ENCODE peak calls at places on chromosome X, in five cellular contexts. B is tibial nerve, A is heart left ventricle, M is suprapubic skin, K is transverse colon. G is an unnamed sample.

GRCh38 chrX:15158736-15159406 is 111.0 kb downstream of the ASB9 start:
- DNase-seq in A (no peak), K (no peak), M (no peak), B (no peak), G (no peak)

GRCh38 chrX:94058728-94059382 is 384.8 kb downstream of the FAM133A start:
- DNase-seq in A (no peak), M (no peak), B (no peak), K (no peak), G (peak; percentile 4)

GRCh38 chrX:21946925-21947641 is 6.6 kb downstream of the SMS start:
- DNase-seq in A (no peak), B (no peak), K (no peak), M (no peak), G (no peak)

GRCh38 chrX:65601530-65602281 is 65.7 kb upstream of the MSN start:
- DNase-seq in K (peak; percentile 73), A (peak; percentile 85), M (peak; percentile 76), B (peak; percentile 67), G (no peak)

GRCh38 chrX:128458888-128459287 is 406.7 kb upstream of the ACTRT1 start:
- DNase-seq in M (no peak), K (no peak), B (no peak), A (no peak), G (peak; percentile 7)

GRCh38 chrX:68978211-68978780 is 149.5 kb downstream of the EFNB1 start:
- DNase-seq in B (no peak), M (no peak), A (peak; percentile 30), K (no peak), G (no peak)

GRCh38 chrX:31832263-31832662 is 760.4 kb upstream of the FTHL17 start:
- DNase-seq in B (no peak), K (no peak), A (no peak), M (no peak), G (no peak)

GRCh38 chrX:71616672-71617529 is 1.4 kb downstream of the CXCR3 start:
- DNase-seq in A (no peak), K (peak; percentile 81), M (no peak), B (no peak), G (no peak)

GRCh38 chrX:154802838-154803410 is 2.4 kb downstream of the MPP1 start:
- DNase-seq in K (no peak), A (no peak), M (no peak), B (no peak), G (no peak)

DNA sequence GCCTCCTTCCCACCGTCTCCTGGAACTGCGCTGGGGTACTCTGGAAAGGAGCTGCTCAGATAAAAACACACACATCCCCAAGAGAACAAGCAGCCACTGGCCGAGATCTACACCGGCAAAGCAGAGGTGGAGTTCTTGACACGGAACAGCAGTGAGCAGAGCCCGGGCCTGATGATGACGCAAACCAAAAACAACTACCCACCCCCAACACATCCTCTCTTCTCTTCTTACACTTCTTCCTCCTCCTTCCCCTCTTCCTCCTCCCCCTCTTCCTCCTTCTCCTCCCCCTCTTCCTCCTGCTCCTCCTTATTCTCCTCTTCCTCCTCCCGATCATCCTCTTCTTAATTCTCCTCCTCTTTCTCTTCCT is 4.6 kb downstream of the PNMA5 start:
- DNase-seq in A (no peak), K (no peak), B (no peak), M (no peak), G (no peak)
- TF ChIP-seq POLR2A in A (no peak), K (no peak), B (no peak), M (no peak), G (no peak)

GRCh38 chrX:2451456-2452316 is 49.1 kb downstream of the DHRSX start:
- DNase-seq in M (no peak), K (no peak), A (no peak), B (no peak), G (no peak)

GRCh38 chrX:2449135-2449886 is 51.5 kb downstream of the DHRSX start:
- DNase-seq in K (no peak), M (no peak), A (no peak), B (no peak), G (no peak)

GRCh38 chrX:2452799-2453198 is 48.0 kb downstream of the DHRSX start:
- DNase-seq in B (no peak), K (no peak), A (no peak), M (no peak), G (no peak)

GRCh38 chrX:2450681-2451080 is 50.1 kb downstream of the DHRSX start:
- DNase-seq in A (no peak), K (no peak), B (no peak), M (no peak), G (no peak)

GRCh38 chrX:2452317-2452784 is 48.4 kb downstream of the DHRSX start:
- DNase-seq in K (no peak), B (no peak), M (no peak), A (no peak), G (no peak)
- TF ChIP-seq POLR2A in K (no peak), B (no peak), M (no peak), A (no peak), G (no peak)

DNA sequence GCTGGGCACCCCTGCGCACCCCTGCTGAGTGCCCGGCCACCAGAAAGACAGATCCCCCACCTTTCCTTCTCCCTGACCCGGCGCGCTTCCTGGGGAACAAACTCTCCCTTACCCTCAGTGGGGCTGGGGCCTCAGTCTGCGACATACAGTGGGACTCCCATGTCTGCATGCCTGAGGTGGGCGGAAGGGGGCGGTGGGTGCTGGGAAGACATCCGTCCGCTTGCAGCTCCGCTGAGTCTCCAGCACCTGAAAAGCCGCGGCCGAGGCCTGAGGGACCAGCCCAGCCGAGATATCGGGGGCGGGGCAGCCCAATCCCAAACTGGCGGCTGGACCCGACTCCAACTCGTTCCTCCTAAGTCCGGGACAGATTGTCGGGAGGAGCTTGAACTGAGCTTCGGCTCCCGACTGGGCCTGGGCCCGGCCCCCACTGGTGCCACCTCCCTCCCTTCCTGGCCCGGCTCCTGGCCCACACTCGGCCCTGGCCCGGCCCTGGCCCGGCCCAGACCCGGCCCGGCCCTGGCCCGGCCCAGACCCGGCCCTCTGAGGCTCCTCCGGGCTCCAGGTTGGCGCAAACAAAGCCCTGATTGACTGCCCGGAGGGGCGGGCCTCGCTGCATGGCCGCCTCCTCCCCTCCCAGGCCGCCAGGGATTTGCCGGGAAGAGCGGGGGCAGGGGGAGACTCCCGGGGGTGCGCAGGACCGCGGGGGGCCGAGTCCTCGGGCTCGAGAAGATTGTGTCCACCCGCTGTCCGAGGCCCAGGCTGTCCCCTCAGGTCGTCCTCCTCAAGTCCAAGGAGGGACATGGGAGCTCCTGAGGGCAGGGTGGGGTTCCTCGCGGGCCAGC is 878 bp upstream of the SLC16A2 start:
- DNase-seq in M (peak; percentile 80), K (peak; percentile 57), A (peak; percentile 75), B (peak; percentile 35), G (peak; percentile 66)
- TF ChIP-seq POLR2A in M (no peak), K (peak; percentile 20), A (peak; percentile 50), B (no peak), G (no peak)

GRCh38 chrX:129982300-129983246 is at the start of gene BCORL1:
- DNase-seq in A (peak; percentile 92), B (peak; percentile 82), M (peak; percentile 93), K (peak; percentile 91), G (peak; percentile 95)
- TF ChIP-seq POLR2A in A (peak; percentile 71), B (peak; percentile 63), M (peak; percentile 41), K (peak; percentile 87), G (peak; percentile 95)

GRCh38 chrX:101931494-101932248 is at the start of gene ZMAT1:
- DNase-seq in B (peak; percentile 89), M (peak; percentile 95), K (peak; percentile 92), A (peak; percentile 93), G (peak; percentile 62)
- TF ChIP-seq POLR2A in B (peak; percentile 77), M (peak; percentile 82), K (peak; percentile 89), A (peak; percentile 87), G (peak; percentile 89)

GRCh38 chrX:77894921-77895886 is at the start of gene MAGT1:
- DNase-seq in B (peak; percentile 80), A (peak; percentile 92), M (peak; percentile 95), K (peak; percentile 93), G (peak; percentile 57)
- TF ChIP-seq POLR2A in B (peak; percentile 43), A (peak; percentile 80), M (peak; percentile 83), K (peak; percentile 97), G (peak; percentile 83)

DNA sequence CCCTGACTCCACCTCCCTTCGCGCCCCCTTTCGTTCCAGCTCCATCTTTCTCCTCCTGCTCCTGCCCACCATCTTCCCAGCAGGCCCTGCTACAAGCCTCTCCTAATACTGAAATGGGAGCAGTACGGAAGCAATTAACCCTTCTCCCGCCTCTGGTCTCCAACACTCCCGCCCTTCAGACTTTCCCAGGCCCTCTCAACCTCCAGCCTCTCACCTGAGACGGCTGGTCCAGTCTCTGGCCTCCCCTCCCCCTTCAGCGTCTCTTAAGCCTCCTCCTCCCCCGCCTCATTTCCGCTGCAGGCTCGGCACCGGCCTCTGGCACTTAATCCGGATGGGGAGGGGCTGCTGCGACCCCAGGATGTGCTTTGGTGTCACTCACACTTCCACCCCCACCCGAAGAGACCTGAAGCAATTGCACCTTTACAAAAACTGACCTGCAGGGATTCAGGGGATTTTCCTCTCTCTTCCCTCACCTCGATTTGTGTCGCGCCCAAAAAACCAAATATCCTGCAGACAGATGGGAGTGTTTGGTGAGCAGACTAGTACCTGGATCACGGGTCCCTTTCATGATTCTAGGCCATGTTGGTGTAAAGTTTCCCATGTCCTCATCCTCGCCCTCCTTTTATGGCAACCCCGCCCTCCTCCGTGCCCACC is 657 bp downstream of the TCEAL8 start:
- DNase-seq in A (peak; percentile 59), B (no peak), K (peak; percentile 40), M (no peak), G (no peak)
- TF ChIP-seq POLR2A in A (no peak), B (no peak), K (no peak), M (no peak), G (no peak)

GRCh38 chrX:9352243-9352642 is 112.6 kb upstream of the TBL1X start:
- DNase-seq in B (no peak), K (no peak), M (no peak), A (no peak), G (no peak)
- TF ChIP-seq POLR2A in B (no peak), K (no peak), M (no peak), A (no peak), G (no peak)

GRCh38 chrX:103674531-103675454 is 11.7 kb downstream of the MORF4L2 start:
- DNase-seq in K (no peak), B (no peak), A (no peak), M (no peak), G (no peak)
- TF ChIP-seq POLR2A in K (no peak), B (no peak), A (no peak), M (no peak), G (no peak)

DNA sequence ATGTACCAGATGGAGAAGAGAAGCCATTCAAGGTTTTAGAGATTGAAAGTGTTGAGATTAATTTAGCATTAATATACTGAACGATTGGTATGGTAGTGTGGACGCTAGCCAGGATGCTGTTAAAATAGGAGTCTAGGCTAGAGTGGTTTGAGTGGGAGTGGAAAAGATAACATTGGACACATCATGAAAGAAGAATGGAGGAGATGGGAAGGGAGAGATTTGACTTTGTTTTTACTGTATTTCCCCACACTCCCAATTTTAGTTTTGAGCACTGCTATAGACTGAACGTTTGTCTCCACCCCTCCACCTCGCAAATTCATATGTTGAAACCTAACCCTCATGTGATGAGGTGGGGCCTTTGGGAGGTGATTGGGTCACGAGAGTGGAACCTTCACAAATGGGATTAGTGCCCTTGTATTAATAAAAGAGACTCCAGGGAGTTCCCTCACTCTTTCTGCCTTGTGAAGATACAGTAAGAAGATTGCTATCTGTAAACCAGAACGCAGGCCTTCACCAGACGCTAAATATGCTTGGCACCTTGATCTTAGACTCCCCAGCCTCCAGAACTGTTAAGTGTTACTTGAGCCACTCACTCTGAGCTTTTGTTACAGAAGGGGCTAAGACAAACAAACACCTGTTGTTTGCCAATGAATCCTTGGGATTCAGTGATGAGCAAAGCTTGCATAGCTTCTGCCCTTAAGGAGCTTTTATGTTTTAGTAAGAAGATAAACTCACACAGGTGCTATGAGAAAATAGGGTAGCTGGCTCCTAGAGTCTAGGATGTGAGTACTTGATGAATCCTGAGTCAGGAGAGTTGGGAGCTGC is 25.8 kb downstream of the USP9X start:
- DNase-seq in A (no peak), K (no peak), B (no peak), M (no peak), G (no peak)
- TF ChIP-seq POLR2A in A (no peak), K (no peak), B (no peak), M (no peak), G (no peak)

G was measured in H54.